ENCODE peak calls at places on chromosomes 4 and X, in seven cellular contexts. J is ovary, N is colonic mucosa, D is tibial nerve, X is tibial artery, P is IMR-90, A is PC-3. H is an unnamed sample. For H3K36me3, the result is how much of the 10 kb centered on the place peaks cover.

GRCh38 chr4:70892086-70892769 is 9.9 kb upstream of the MOB1B start:
- DNase-seq in P (no peak), X (peak), D (peak), A (no peak), J (no peak), N (peak), H (no peak)

GRCh38 chr4:113776679-113777078 is 15.1 kb upstream of the CAMK2D start:
- DNase-seq in J (no peak), X (no peak), D (no peak), N (no peak), A (no peak), P (no peak), H (no peak)

GRCh38 chr4:87132035-87132434 is 88.4 kb downstream of the KLHL8 start:
- DNase-seq in N (no peak), J (no peak), X (no peak), P (no peak), A (no peak), D (no peak), H (no peak)

GRCh38 chr4:124633285-124633941 is 79.1 kb downstream of the ANKRD50 start:
- DNase-seq in X (no peak), J (no peak), D (no peak), A (no peak), P (peak), N (no peak), H (no peak)

GRCh38 chrX:45632506-45632905 is 431.8 kb upstream of the DIPK2B start:
- DNase-seq in J (no peak), A (no peak), N (no peak), D (no peak), P (no peak), X (no peak), H (no peak)

GRCh38 chr4:184688447-184688846 is 38.9 kb downstream of the PRIMPOL start:
- DNase-seq in P (peak), X (no peak), D (no peak), A (peak), N (no peak), J (no peak), H (peak)

GRCh38 chr4:88661724-88662123 is 35.9 kb downstream of the NAP1L5 start:
- DNase-seq in J (no peak), X (no peak), A (peak), P (peak), N (no peak), D (no peak), H (peak)

GRCh38 chr4:69860007-69860406 is at the start of gene SULT1E1:
- DNase-seq in P (peak), A (peak), X (no peak), J (no peak), N (no peak), D (no peak), H (no peak)

GRCh38 chrX:11908371-11908770 is 150.3 kb downstream of the MSL3 start:
- DNase-seq in X (no peak), P (no peak), A (peak), D (no peak), J (no peak), N (no peak), H (no peak)

GRCh38 chrX:12701625-12702024 is 89.6 kb upstream of the PRPS2 start:
- DNase-seq in N (peak), P (peak), J (no peak), D (no peak), A (peak), X (no peak), H (peak)

GRCh38 chr4:151641167-151641566 is 119.6 kb downstream of the GATB start:
- DNase-seq in A (peak), X (no peak), D (no peak), P (peak), N (no peak), J (no peak), H (peak)

GRCh38 chr4:151641983-151642382 is 118.8 kb downstream of the GATB start:
- DNase-seq in N (no peak), A (no peak), D (no peak), X (no peak), J (no peak), P (no peak), H (no peak)

GRCh38 chr4:151646322-151646721 is 114.5 kb downstream of the GATB start:
- DNase-seq in P (no peak), A (no peak), D (no peak), N (no peak), X (no peak), J (no peak), H (no peak)

GRCh38 chr4:151643564-151643963 is 117.2 kb downstream of the GATB start:
- DNase-seq in A (no peak), P (no peak), J (no peak), X (no peak), N (no peak), D (no peak), H (no peak)

DNA sequence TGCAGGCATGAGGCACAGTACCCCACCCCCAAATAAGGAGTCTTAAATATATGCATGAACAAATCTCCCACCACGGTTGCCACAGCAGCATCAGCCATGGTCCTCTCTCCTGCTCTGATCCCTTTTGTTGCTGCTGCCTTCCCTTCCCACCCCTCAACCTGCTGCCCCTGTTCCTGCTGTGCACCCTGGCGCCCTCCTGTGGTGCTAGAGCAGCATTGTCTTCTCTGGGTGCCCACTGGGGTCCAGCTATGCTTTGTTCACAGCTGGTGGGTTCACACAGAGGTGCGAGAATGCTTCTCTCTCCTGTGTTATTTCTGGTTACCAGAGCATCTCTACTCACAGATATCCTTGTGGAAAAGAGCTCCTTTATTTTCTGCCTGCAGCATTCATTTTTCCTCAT is 116.2 kb downstream of the GATB start:
- DNase-seq in D (no peak), N (peak), A (peak), P (no peak), J (no peak), X (no peak), H (no peak)
- TF ChIP-seq CTCF in D (peak), N (no peak), A (peak), P (peak), J (no peak), X (no peak), H (peak)

DNA sequence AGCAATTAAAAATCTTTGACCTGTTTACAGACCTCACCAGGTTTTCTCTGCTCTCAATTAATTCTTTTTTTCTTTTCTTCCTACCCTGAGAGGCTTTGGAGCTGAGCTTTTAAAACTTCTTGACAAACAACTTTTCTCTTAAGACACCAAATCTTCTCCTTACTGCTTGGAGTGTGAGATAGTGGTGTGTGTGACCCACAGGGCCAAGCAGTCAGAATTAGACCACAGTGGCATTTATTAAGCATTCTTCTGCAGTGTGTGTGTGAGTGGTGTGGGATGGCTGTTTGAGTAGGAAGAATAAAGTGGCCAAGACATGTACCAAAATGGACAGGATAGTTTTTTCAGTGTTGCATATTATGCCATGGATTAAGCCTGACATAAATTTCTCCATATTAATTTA is 665.1 kb downstream of the RAPGEF2 start:
- DNase-seq in A (no peak), P (no peak), X (no peak), J (no peak), N (no peak), D (no peak), H (peak)
- H3K36me3 ChIP-seq in A (under half), P (under half), X (under half), J (under half), N (under half), D (under half), H (under half)

DNA sequence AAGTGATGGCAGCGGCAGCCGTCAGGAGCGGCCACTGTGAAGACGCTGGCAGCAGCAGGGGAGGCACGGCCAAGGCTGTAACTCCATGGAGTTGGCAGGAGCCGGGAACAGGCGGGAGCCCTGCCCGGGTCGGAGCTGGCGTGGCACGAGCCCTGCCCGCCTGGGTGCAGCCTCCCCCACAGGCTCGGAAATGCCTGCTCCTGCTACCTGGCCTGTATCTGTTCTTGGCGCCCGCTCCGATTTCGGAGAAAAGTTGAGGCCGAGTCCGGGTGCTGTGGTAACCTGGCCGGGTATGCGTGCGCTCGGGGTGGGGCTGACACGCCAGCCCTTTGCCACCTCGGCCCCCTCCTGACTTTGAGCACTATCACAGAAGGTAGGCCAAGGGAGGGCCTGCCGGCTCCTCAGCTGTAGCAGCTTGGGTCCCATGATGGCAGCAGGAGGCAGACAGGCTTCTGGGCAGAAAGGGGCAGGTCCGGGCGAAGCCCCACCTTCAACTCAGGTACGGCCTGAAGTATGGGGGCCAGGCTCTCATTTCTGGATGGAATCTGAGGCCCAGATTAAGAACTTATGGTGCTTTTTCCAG is 51.2 kb upstream of the SHISA3 start:
- DNase-seq in X (no peak), P (no peak), J (no peak), A (no peak), D (no peak), N (no peak), H (no peak)
- H3K4me3 ChIP-seq in X (no peak), P (no peak), J (no peak), A (no peak), D (no peak), N (no peak), H (no peak)

GRCh38 chr4:7928711-7929505 is 10.8 kb downstream of the AFAP1 start:
- DNase-seq in N (no peak), J (no peak), A (no peak), X (no peak), P (no peak), D (no peak), H (no peak)
- TF ChIP-seq CTCF in N (no peak), J (no peak), A (peak), X (peak), P (peak), D (no peak), H (peak)

DNA sequence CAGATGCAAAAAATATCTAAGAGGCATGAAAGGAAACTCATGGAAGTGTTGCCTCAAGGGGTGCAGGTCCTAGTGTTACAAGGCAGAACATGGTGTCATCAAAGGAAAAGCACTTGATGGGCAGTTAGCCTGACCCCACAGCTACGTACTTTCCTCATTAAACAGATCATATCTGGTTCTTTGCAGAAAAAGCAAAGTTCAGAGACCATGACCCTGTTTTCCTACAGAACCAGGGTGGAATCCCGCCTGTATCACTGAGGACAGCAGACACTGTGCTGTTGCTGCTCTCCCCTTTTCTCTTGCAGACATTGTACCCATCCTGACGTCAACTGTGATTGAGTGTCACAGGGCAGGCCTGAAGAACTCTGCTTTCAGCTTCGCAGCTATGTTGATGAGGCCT is 91.7 kb downstream of the RFC1 start:
- DNase-seq in J (no peak), A (no peak), X (no peak), N (no peak), P (no peak), D (no peak), H (no peak)
- H3K36me3 ChIP-seq in J (under half), A (under half), X (half or more), N (under half), P (under half), D (under half), H (under half)

DNA sequence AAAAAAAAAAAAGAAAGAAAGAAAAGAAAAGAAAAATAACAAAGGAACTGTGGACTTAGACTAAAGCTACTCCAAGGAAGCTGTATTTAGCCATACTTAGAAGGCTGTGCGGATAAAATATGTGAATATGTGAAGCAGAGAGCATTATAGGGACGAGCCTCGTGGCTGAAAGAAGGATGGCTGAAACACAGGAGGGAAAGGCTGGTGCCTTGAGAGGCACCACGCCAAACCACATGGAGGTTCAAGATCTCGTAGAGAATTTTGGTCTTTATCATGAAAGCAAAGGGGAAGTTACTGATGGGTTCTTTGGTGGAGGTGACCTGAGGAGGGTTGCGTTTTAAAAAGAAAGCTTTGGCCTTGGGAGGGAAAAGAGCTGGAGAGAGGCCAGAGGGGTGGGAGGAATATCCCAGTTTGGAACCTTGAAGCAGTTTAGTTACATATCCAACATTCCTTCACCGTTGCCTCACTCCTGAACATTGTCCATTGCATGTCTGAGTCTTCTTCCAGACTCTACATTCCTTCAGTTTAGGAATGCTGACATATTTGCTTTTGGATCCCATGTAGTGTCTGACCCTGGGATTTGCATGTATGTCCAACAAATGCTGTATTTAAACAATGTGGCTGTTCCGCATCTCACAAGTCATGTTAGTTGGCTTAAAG is 82.5 kb downstream of the CPE start:
- DNase-seq in X (no peak), P (peak), A (no peak), N (no peak), D (no peak), J (peak), H (peak)
- H3K4me3 ChIP-seq in X (peak), P (no peak), A (no peak), N (no peak), D (no peak), J (no peak), H (no peak)

DNA sequence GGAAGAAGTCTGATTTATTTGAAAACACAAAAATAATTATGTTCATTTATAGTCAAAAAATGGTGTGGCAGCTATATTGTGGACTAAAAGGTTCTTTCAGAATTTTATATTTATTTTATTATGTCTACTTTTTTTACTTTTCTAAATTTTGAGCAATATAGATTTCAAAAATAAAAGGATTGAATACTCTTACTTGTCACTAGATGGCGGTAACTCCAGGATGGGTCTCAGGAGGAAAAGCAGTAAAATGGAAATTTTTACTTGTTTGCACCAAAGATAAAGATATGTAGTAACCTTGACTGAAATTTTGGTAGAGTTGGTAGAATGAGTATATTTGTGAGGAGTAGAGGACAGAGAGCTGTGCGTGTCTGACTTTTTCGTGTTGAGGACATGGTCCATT is 14.5 kb upstream of the DACH2 start:
- DNase-seq in D (no peak), J (no peak), X (no peak), N (no peak), P (peak), A (no peak), H (no peak)
- TF ChIP-seq CTCF in D (peak), J (no peak), X (peak), N (peak), P (peak), A (peak), H (peak)

GRCh38 chr4:153107246-153107645 is 97.0 kb upstream of the TRIM2 start:
- DNase-seq in J (no peak), X (no peak), A (no peak), D (no peak), P (no peak), N (no peak), H (no peak)

GRCh38 chr4:153110739-153111138 is 93.5 kb upstream of the TRIM2 start:
- DNase-seq in P (no peak), J (no peak), N (no peak), D (no peak), A (no peak), X (no peak), H (no peak)

GRCh38 chr4:153112071-153112460 is 92.2 kb upstream of the TRIM2 start:
- DNase-seq in A (no peak), D (no peak), P (no peak), N (no peak), X (no peak), J (no peak), H (no peak)

GRCh38 chr4:153111426-153112070 is 92.7 kb upstream of the TRIM2 start:
- DNase-seq in J (no peak), D (no peak), P (no peak), N (no peak), A (no peak), X (no peak), H (no peak)

GRCh38 chr4:153109296-153109868 is 94.9 kb upstream of the TRIM2 start:
- DNase-seq in A (no peak), N (no peak), X (no peak), J (no peak), D (no peak), P (no peak), H (no peak)
- H3K36me3 ChIP-seq in A (under half), N (under half), X (under half), J (under half), D (under half), P (under half), H (under half)